ENCODE peak calls at places on chromosomes 1 and 21, in nine cellular contexts. One of them, this sample, is unnamed.
A peak's percentile ranks its signal among the peaks of the same experiment; 100 is the strongest.

GRCh38 chr1:218339267-218339831 is 5.8 kb upstream of the TGFB2 start:
- DNase-seq in colonic mucosa: no peak
- DNase-seq in fibroblast of villous mesenchyme: peak; percentile 60
- DNase-seq in fibroblast of mammary gland: peak; percentile 62
- DNase-seq in cardiac muscle cell: peak; percentile 60
- DNase-seq in lower leg skin: no peak
- DNase-seq in tibial nerve: no peak
- DNase-seq in type B pancreatic cell: no peak
- DNase-seq in esophagus squamous epithelium: no peak
- DNase-seq in this sample: no peak

GRCh38 chr1:22665752-22666151 is 12.7 kb downstream of the C1QB start:
- DNase-seq in fibroblast of villous mesenchyme: peak; percentile 34
- DNase-seq in lower leg skin: no peak
- DNase-seq in esophagus squamous epithelium: no peak
- DNase-seq in colonic mucosa: no peak
- DNase-seq in cardiac muscle cell: peak; percentile 41
- DNase-seq in tibial nerve: no peak
- DNase-seq in fibroblast of mammary gland: peak; percentile 18
- DNase-seq in type B pancreatic cell: no peak
- DNase-seq in this sample: no peak

GRCh38 chr1:67880056-67880601 is 46.9 kb upstream of the GNG12 start:
- DNase-seq in colonic mucosa: no peak
- DNase-seq in fibroblast of villous mesenchyme: peak; percentile 82
- DNase-seq in lower leg skin: no peak
- DNase-seq in fibroblast of mammary gland: peak; percentile 92
- DNase-seq in type B pancreatic cell: no peak
- DNase-seq in cardiac muscle cell: peak; percentile 89
- DNase-seq in esophagus squamous epithelium: no peak
- DNase-seq in tibial nerve: no peak
- DNase-seq in this sample: no peak

GRCh38 chr1:101996830-101997485 is at the start of gene OLFM3:
- DNase-seq in type B pancreatic cell: peak; percentile 77
- DNase-seq in fibroblast of villous mesenchyme: no peak
- DNase-seq in tibial nerve: no peak
- DNase-seq in fibroblast of mammary gland: no peak
- DNase-seq in esophagus squamous epithelium: no peak
- DNase-seq in colonic mucosa: no peak
- DNase-seq in cardiac muscle cell: peak; percentile 9
- DNase-seq in lower leg skin: no peak
- DNase-seq in this sample: no peak

GRCh38 chr1:21691739-21692138 is 22.6 kb upstream of the RAP1GAP start:
- DNase-seq in lower leg skin: no peak
- DNase-seq in fibroblast of villous mesenchyme: no peak
- DNase-seq in cardiac muscle cell: no peak
- DNase-seq in tibial nerve: no peak
- DNase-seq in type B pancreatic cell: no peak
- DNase-seq in colonic mucosa: no peak
- DNase-seq in esophagus squamous epithelium: no peak
- DNase-seq in fibroblast of mammary gland: no peak
- DNase-seq in this sample: no peak

GRCh38 chr1:96424882-96425281 is 296.7 kb upstream of the PTBP2 start:
- DNase-seq in lower leg skin: no peak
- DNase-seq in tibial nerve: no peak
- DNase-seq in cardiac muscle cell: peak; percentile 7
- DNase-seq in colonic mucosa: no peak
- DNase-seq in fibroblast of mammary gland: peak; percentile 82
- DNase-seq in type B pancreatic cell: no peak
- DNase-seq in fibroblast of villous mesenchyme: peak; percentile 10
- DNase-seq in esophagus squamous epithelium: no peak
- DNase-seq in this sample: no peak

GRCh38 chr1:104295516-104295915 is 545.8 kb downstream of the AMY1C start:
- DNase-seq in colonic mucosa: no peak
- DNase-seq in esophagus squamous epithelium: no peak
- DNase-seq in lower leg skin: no peak
- DNase-seq in fibroblast of villous mesenchyme: no peak
- DNase-seq in fibroblast of mammary gland: no peak
- DNase-seq in tibial nerve: no peak
- DNase-seq in cardiac muscle cell: no peak
- DNase-seq in type B pancreatic cell: no peak
- DNase-seq in this sample: no peak

GRCh38 chr1:27726173-27726793 is 522 bp downstream of the FAM76A start:
- DNase-seq in type B pancreatic cell: peak; percentile 75
- DNase-seq in tibial nerve: no peak
- DNase-seq in fibroblast of mammary gland: peak; percentile 21
- DNase-seq in cardiac muscle cell: peak; percentile 48
- DNase-seq in lower leg skin: peak; percentile 89
- DNase-seq in fibroblast of villous mesenchyme: peak; percentile 34
- DNase-seq in colonic mucosa: peak; percentile 56
- DNase-seq in esophagus squamous epithelium: no peak
- DNase-seq in this sample: no peak

GRCh38 chr1:24043345-24044032 is 63.4 kb upstream of the SRSF10 start:
- DNase-seq in colonic mucosa: no peak
- DNase-seq in esophagus squamous epithelium: no peak
- DNase-seq in fibroblast of villous mesenchyme: no peak
- DNase-seq in type B pancreatic cell: no peak
- DNase-seq in fibroblast of mammary gland: no peak
- DNase-seq in cardiac muscle cell: no peak
- DNase-seq in tibial nerve: no peak
- DNase-seq in lower leg skin: no peak
- DNase-seq in this sample: no peak

GRCh38 chr21:32578107-32578691 is 7.1 kb downstream of the TCP10L start:
- DNase-seq in type B pancreatic cell: peak; percentile 64
- DNase-seq in colonic mucosa: peak; percentile 36
- DNase-seq in cardiac muscle cell: peak; percentile 22
- DNase-seq in fibroblast of mammary gland: peak; percentile 6
- DNase-seq in fibroblast of villous mesenchyme: no peak
- DNase-seq in esophagus squamous epithelium: no peak
- DNase-seq in lower leg skin: peak; percentile 85
- DNase-seq in tibial nerve: no peak
- DNase-seq in this sample: no peak

GRCh38 chr1:22805672-22806038 is 95.0 kb downstream of the EPHB2 start:
- DNase-seq in tibial nerve: no peak
- DNase-seq in lower leg skin: no peak
- DNase-seq in cardiac muscle cell: no peak
- DNase-seq in esophagus squamous epithelium: no peak
- DNase-seq in fibroblast of mammary gland: no peak
- DNase-seq in fibroblast of villous mesenchyme: no peak
- DNase-seq in colonic mucosa: no peak
- DNase-seq in type B pancreatic cell: no peak
- DNase-seq in this sample: no peak

GRCh38 chr1:153793261-153793972 is 18.2 kb downstream of the SLC27A3 start:
- DNase-seq in tibial nerve: no peak
- DNase-seq in fibroblast of villous mesenchyme: no peak
- DNase-seq in cardiac muscle cell: no peak
- DNase-seq in fibroblast of mammary gland: no peak
- DNase-seq in type B pancreatic cell: no peak
- DNase-seq in esophagus squamous epithelium: no peak
- DNase-seq in lower leg skin: peak; percentile 76
- DNase-seq in colonic mucosa: no peak
- DNase-seq in this sample: no peak

GRCh38 chr21:32413697-32414578 is 1.4 kb downstream of the EVA1C start:
- DNase-seq in lower leg skin: no peak
- DNase-seq in cardiac muscle cell: peak; percentile 78
- DNase-seq in colonic mucosa: peak; percentile 29
- DNase-seq in fibroblast of villous mesenchyme: peak; percentile 75
- DNase-seq in type B pancreatic cell: no peak
- DNase-seq in fibroblast of mammary gland: peak; percentile 55
- DNase-seq in esophagus squamous epithelium: no peak
- DNase-seq in tibial nerve: no peak
- DNase-seq in this sample: no peak

GRCh38 chr1:40539338-40539737 is 7.9 kb downstream of the ZNF684 start:
- DNase-seq in fibroblast of villous mesenchyme: no peak
- DNase-seq in lower leg skin: no peak
- DNase-seq in cardiac muscle cell: no peak
- DNase-seq in esophagus squamous epithelium: no peak
- DNase-seq in colonic mucosa: no peak
- DNase-seq in tibial nerve: no peak
- DNase-seq in fibroblast of mammary gland: no peak
- DNase-seq in type B pancreatic cell: no peak
- DNase-seq in this sample: no peak

GRCh38 chr1:209207126-209207700 is 376.3 kb upstream of the CAMK1G start:
- DNase-seq in esophagus squamous epithelium: no peak
- DNase-seq in fibroblast of villous mesenchyme: no peak
- DNase-seq in fibroblast of mammary gland: peak; percentile 9
- DNase-seq in colonic mucosa: no peak
- DNase-seq in lower leg skin: no peak
- DNase-seq in cardiac muscle cell: no peak
- DNase-seq in type B pancreatic cell: no peak
- DNase-seq in tibial nerve: no peak
- DNase-seq in this sample: no peak

GRCh38 chr1:26161408-26162219 is 2.7 kb downstream of the FAM110D start:
- DNase-seq in tibial nerve: no peak
- DNase-seq in type B pancreatic cell: peak; percentile 80
- DNase-seq in colonic mucosa: peak; percentile 56
- DNase-seq in fibroblast of mammary gland: peak; percentile 25
- DNase-seq in esophagus squamous epithelium: no peak
- DNase-seq in fibroblast of villous mesenchyme: peak; percentile 45
- DNase-seq in lower leg skin: no peak
- DNase-seq in cardiac muscle cell: peak; percentile 57
- DNase-seq in this sample: no peak

GRCh38 chr21:44984428-44984791 is 44.6 kb downstream of the SLX9 start:
- DNase-seq in esophagus squamous epithelium: no peak
- DNase-seq in colonic mucosa: no peak
- DNase-seq in cardiac muscle cell: no peak
- DNase-seq in type B pancreatic cell: no peak
- DNase-seq in lower leg skin: no peak
- DNase-seq in fibroblast of mammary gland: no peak
- DNase-seq in fibroblast of villous mesenchyme: no peak
- DNase-seq in tibial nerve: no peak
- DNase-seq in this sample: no peak

GRCh38 chr1:9201421-9202239 is 32.9 kb upstream of the H6PD start:
- DNase-seq in type B pancreatic cell: no peak
- DNase-seq in cardiac muscle cell: peak; percentile 72
- DNase-seq in tibial nerve: peak; percentile 22
- DNase-seq in esophagus squamous epithelium: no peak
- DNase-seq in lower leg skin: no peak
- DNase-seq in fibroblast of villous mesenchyme: peak; percentile 81
- DNase-seq in fibroblast of mammary gland: peak; percentile 93
- DNase-seq in colonic mucosa: no peak
- DNase-seq in this sample: no peak

DNA sequence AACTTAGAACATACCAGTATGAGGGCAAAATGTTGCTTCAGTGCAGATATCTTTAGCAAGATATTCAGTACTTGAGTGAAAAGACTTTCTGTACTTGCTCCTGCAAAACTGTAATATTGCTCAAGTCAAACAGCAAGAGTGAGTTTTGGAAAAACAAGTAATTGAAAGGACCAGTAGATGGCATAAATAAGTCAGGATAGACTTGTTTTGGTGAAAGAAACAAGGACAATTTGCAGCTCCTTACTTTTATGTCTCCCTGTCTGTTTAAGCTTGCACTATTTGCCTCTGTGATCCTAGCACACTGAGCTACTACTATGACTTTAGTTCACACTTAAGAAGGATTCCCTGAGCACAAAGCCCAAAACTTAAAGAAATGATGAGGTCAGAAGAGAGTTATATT is 39.1 kb downstream of the IFI44 start:
- DNase-seq in esophagus squamous epithelium: no peak
- DNase-seq in tibial nerve: no peak
- DNase-seq in fibroblast of mammary gland: peak; percentile 74
- DNase-seq in colonic mucosa: no peak
- DNase-seq in lower leg skin: no peak
- DNase-seq in type B pancreatic cell: no peak
- DNase-seq in cardiac muscle cell: peak; percentile 77
- DNase-seq in fibroblast of villous mesenchyme: peak; percentile 54
- DNase-seq in this sample: no peak
- TF ChIP-seq CTCF in esophagus squamous epithelium: no peak
- TF ChIP-seq CTCF in tibial nerve: peak; percentile 20
- TF ChIP-seq CTCF in fibroblast of mammary gland: peak; percentile 55
- TF ChIP-seq CTCF in colonic mucosa: no peak
- TF ChIP-seq CTCF in lower leg skin: no peak
- TF ChIP-seq CTCF in type B pancreatic cell: peak; percentile 44
- TF ChIP-seq CTCF in cardiac muscle cell: peak; percentile 35
- TF ChIP-seq CTCF in fibroblast of villous mesenchyme: peak; percentile 29
- TF ChIP-seq CTCF in this sample: no peak

GRCh38 chr1:79507770-79508169 is 501.2 kb upstream of the ADGRL4 start:
- DNase-seq in tibial nerve: no peak
- DNase-seq in lower leg skin: no peak
- DNase-seq in fibroblast of villous mesenchyme: no peak
- DNase-seq in esophagus squamous epithelium: no peak
- DNase-seq in type B pancreatic cell: no peak
- DNase-seq in colonic mucosa: no peak
- DNase-seq in cardiac muscle cell: no peak
- DNase-seq in fibroblast of mammary gland: no peak
- DNase-seq in this sample: no peak
- TF ChIP-seq CTCF in tibial nerve: no peak
- TF ChIP-seq CTCF in lower leg skin: no peak
- TF ChIP-seq CTCF in fibroblast of villous mesenchyme: no peak
- TF ChIP-seq CTCF in esophagus squamous epithelium: no peak
- TF ChIP-seq CTCF in type B pancreatic cell: no peak
- TF ChIP-seq CTCF in colonic mucosa: no peak
- TF ChIP-seq CTCF in cardiac muscle cell: no peak
- TF ChIP-seq CTCF in fibroblast of mammary gland: no peak
- TF ChIP-seq CTCF in this sample: no peak

GRCh38 chr1:94792473-94792875 is 27.7 kb upstream of the SLC44A3 start:
- DNase-seq in cardiac muscle cell: peak; percentile 51
- DNase-seq in fibroblast of mammary gland: peak; percentile 87
- DNase-seq in type B pancreatic cell: no peak
- DNase-seq in tibial nerve: no peak
- DNase-seq in lower leg skin: no peak
- DNase-seq in fibroblast of villous mesenchyme: peak; percentile 59
- DNase-seq in esophagus squamous epithelium: no peak
- DNase-seq in colonic mucosa: no peak
- DNase-seq in this sample: no peak
- TF ChIP-seq CTCF in cardiac muscle cell: peak; percentile 30
- TF ChIP-seq CTCF in fibroblast of mammary gland: peak; percentile 47
- TF ChIP-seq CTCF in type B pancreatic cell: peak; percentile 54
- TF ChIP-seq CTCF in tibial nerve: peak; percentile 25
- TF ChIP-seq CTCF in lower leg skin: no peak
- TF ChIP-seq CTCF in fibroblast of villous mesenchyme: peak; percentile 39
- TF ChIP-seq CTCF in esophagus squamous epithelium: no peak
- TF ChIP-seq CTCF in colonic mucosa: peak; percentile 24
- TF ChIP-seq CTCF in this sample: no peak

GRCh38 chr1:203629509-203630082 is 3.0 kb downstream of the ATP2B4 start:
- DNase-seq in lower leg skin: peak; percentile 95
- DNase-seq in fibroblast of villous mesenchyme: peak; percentile 74
- DNase-seq in tibial nerve: peak; percentile 43
- DNase-seq in colonic mucosa: peak; percentile 74
- DNase-seq in esophagus squamous epithelium: no peak
- DNase-seq in fibroblast of mammary gland: peak; percentile 50
- DNase-seq in type B pancreatic cell: peak; percentile 77
- DNase-seq in cardiac muscle cell: peak; percentile 69
- DNase-seq in this sample: peak; percentile 51

GRCh38 chr1:203628997-203629508 is 2.4 kb downstream of the ATP2B4 start:
- DNase-seq in fibroblast of villous mesenchyme: no peak
- DNase-seq in esophagus squamous epithelium: no peak
- DNase-seq in colonic mucosa: peak; percentile 43
- DNase-seq in fibroblast of mammary gland: no peak
- DNase-seq in cardiac muscle cell: no peak
- DNase-seq in lower leg skin: no peak
- DNase-seq in tibial nerve: no peak
- DNase-seq in type B pancreatic cell: no peak
- DNase-seq in this sample: no peak

GRCh38 chr1:203626910-203627246 is 246 bp downstream of the ATP2B4 start:
- DNase-seq in tibial nerve: no peak
- DNase-seq in esophagus squamous epithelium: no peak
- DNase-seq in cardiac muscle cell: no peak
- DNase-seq in type B pancreatic cell: peak; percentile 75
- DNase-seq in fibroblast of mammary gland: no peak
- DNase-seq in lower leg skin: peak; percentile 88
- DNase-seq in colonic mucosa: no peak
- DNase-seq in fibroblast of villous mesenchyme: no peak
- DNase-seq in this sample: no peak

GRCh38 chr1:203627819-203628184 is 1.2 kb downstream of the ATP2B4 start:
- DNase-seq in lower leg skin: no peak
- DNase-seq in fibroblast of villous mesenchyme: peak; percentile 51
- DNase-seq in type B pancreatic cell: no peak
- DNase-seq in colonic mucosa: peak; percentile 58
- DNase-seq in fibroblast of mammary gland: peak; percentile 56
- DNase-seq in tibial nerve: no peak
- DNase-seq in cardiac muscle cell: peak; percentile 46
- DNase-seq in esophagus squamous epithelium: no peak
- DNase-seq in this sample: no peak

GRCh38 chr1:203628185-203628996 is 1.8 kb downstream of the ATP2B4 start:
- DNase-seq in fibroblast of villous mesenchyme: peak; percentile 59
- DNase-seq in cardiac muscle cell: peak; percentile 70
- DNase-seq in colonic mucosa: peak; percentile 35
- DNase-seq in tibial nerve: no peak
- DNase-seq in fibroblast of mammary gland: peak; percentile 43
- DNase-seq in esophagus squamous epithelium: no peak
- DNase-seq in lower leg skin: peak; percentile 88
- DNase-seq in type B pancreatic cell: peak; percentile 74
- DNase-seq in this sample: no peak
- TF ChIP-seq CTCF in fibroblast of villous mesenchyme: peak; percentile 41
- TF ChIP-seq CTCF in cardiac muscle cell: peak; percentile 55
- TF ChIP-seq CTCF in colonic mucosa: no peak
- TF ChIP-seq CTCF in tibial nerve: peak; percentile 35
- TF ChIP-seq CTCF in fibroblast of mammary gland: peak; percentile 27
- TF ChIP-seq CTCF in esophagus squamous epithelium: no peak
- TF ChIP-seq CTCF in lower leg skin: no peak
- TF ChIP-seq CTCF in type B pancreatic cell: peak; percentile 57
- TF ChIP-seq CTCF in this sample: peak; percentile 11

This sample was measured in omental fat pad.